ENCODE peak calls at places on chromosomes 4 and X, in five cellular contexts. W is prostate gland, E is HL-60, A is brain microvascular endothelial cell, G is fibroblast of lung. O is an unnamed sample.

GRCh38 chrX:112968351-112969133 is 127.9 kb upstream of the AMOT start:
- DNase-seq in E (no peak), W (no peak), G (peak), A (no peak), O (no peak)

GRCh38 chr4:185811509-185812364 is at the start of gene SORBS2:
- DNase-seq in G (peak), E (no peak), A (peak), W (peak), O (peak)

GRCh38 chr4:153564630-153565525 is 98.7 kb downstream of the TMEM131L start:
- DNase-seq in G (peak), E (no peak), W (no peak), A (no peak), O (peak)

GRCh38 chr4:133524369-133524768 is 375.3 kb downstream of the PCDH10 start:
- DNase-seq in E (no peak), G (peak), A (no peak), W (no peak), O (no peak)

GRCh38 chr4:101019313-101019712 is 328.0 kb downstream of the PPP3CA start:
- DNase-seq in E (no peak), W (no peak), A (no peak), G (no peak), O (no peak)

GRCh38 chr4:29046716-29047115 is 1673.5 kb upstream of the PCDH7 start:
- DNase-seq in G (peak), A (peak), E (no peak), W (no peak), O (no peak)

GRCh38 chr4:183532823-183533222 is 28.0 kb downstream of the ING2 start:
- DNase-seq in G (peak), E (no peak), W (no peak), A (peak), O (no peak)

GRCh38 chr4:185626798-185627197 is 91.5 kb upstream of the PDLIM3 start:
- DNase-seq in W (no peak), E (no peak), G (no peak), A (no peak), O (no peak)

GRCh38 chr4:47490550-47490949 is 5.5 kb downstream of the ATP10D start:
- DNase-seq in E (peak), W (no peak), A (no peak), G (peak), O (no peak)

GRCh38 chr4:111475001-111475400 is 670.3 kb upstream of the FAM241A start:
- DNase-seq in W (no peak), A (peak), G (peak), E (no peak), O (no peak)

GRCh38 chrX:24149346-24150050 is at the start of gene ZFX:
- DNase-seq in E (peak), G (peak), A (peak), W (peak), O (peak)

GRCh38 chr4:154854362-154854761 is 73.3 kb downstream of the RBM46 start:
- DNase-seq in W (no peak), G (no peak), A (no peak), E (no peak), O (no peak)

GRCh38 chrX:103177561-103177960 is 37.3 kb upstream of the BEX4 start:
- DNase-seq in W (no peak), E (no peak), G (no peak), A (no peak), O (no peak)

GRCh38 chrX:136209016-136209738 is 42.0 kb downstream of the MAP7D3 start:
- DNase-seq in E (peak), W (no peak), A (peak), G (peak), O (peak)

GRCh38 chrX:20500949-20501348 is 234.2 kb upstream of the RPS6KA3 start:
- DNase-seq in E (no peak), G (no peak), A (no peak), W (no peak), O (no peak)

GRCh38 chr4:11074581-11075241 is 354.0 kb downstream of the HS3ST1 start:
- DNase-seq in G (no peak), W (no peak), A (no peak), E (no peak), O (peak)

GRCh38 chr4:87541521-87541920 is 12.3 kb upstream of the SPARCL1 start:
- DNase-seq in W (no peak), E (no peak), A (no peak), G (no peak), O (no peak)

GRCh38 chrX:115058276-115058675 is 40.9 kb upstream of the IL13RA2 start:
- DNase-seq in G (peak), A (peak), W (peak), E (no peak), O (no peak)

GRCh38 chrX:48665991-48666390 is 17.6 kb upstream of the WAS start:
- DNase-seq in A (peak), G (peak), E (no peak), W (no peak), O (no peak)

GRCh38 chrX:149473966-149474365 is 31.1 kb downstream of the IDS start:
- DNase-seq in G (no peak), E (no peak), A (no peak), W (no peak), O (no peak)

GRCh38 chrX:149473092-149473491 is 32.0 kb downstream of the IDS start:
- DNase-seq in E (no peak), G (no peak), A (no peak), W (no peak), O (no peak)

GRCh38 chrX:149469406-149469805 is 35.7 kb downstream of the IDS start:
- DNase-seq in W (no peak), E (no peak), G (no peak), A (no peak), O (no peak)

GRCh38 chrX:149472620-149473019 is 32.5 kb downstream of the IDS start:
- DNase-seq in A (no peak), G (no peak), E (no peak), W (no peak), O (no peak)

GRCh38 chrX:149470960-149471359 is 34.1 kb downstream of the IDS start:
- DNase-seq in E (peak), W (peak), A (peak), G (peak), O (peak)
- H3K4me3 ChIP-seq in E (no peak), W (no peak), A (peak), G (peak), O (no peak)

GRCh38 chr4:40202474-40202873 is 5.6 kb downstream of the RHOH start:
- DNase-seq in A (no peak), G (no peak), W (no peak), E (no peak), O (no peak)

GRCh38 chr4:40206421-40206820 is 9.6 kb downstream of the RHOH start:
- DNase-seq in W (no peak), A (no peak), G (no peak), E (peak), O (no peak)

GRCh38 chr4:40201898-40202297 is 5.1 kb downstream of the RHOH start:
- DNase-seq in G (no peak), W (no peak), E (no peak), A (no peak), O (no peak)

GRCh38 chr4:40204507-40205258 is 7.9 kb downstream of the RHOH start:
- DNase-seq in G (no peak), W (no peak), E (no peak), A (no peak), O (no peak)

DNA sequence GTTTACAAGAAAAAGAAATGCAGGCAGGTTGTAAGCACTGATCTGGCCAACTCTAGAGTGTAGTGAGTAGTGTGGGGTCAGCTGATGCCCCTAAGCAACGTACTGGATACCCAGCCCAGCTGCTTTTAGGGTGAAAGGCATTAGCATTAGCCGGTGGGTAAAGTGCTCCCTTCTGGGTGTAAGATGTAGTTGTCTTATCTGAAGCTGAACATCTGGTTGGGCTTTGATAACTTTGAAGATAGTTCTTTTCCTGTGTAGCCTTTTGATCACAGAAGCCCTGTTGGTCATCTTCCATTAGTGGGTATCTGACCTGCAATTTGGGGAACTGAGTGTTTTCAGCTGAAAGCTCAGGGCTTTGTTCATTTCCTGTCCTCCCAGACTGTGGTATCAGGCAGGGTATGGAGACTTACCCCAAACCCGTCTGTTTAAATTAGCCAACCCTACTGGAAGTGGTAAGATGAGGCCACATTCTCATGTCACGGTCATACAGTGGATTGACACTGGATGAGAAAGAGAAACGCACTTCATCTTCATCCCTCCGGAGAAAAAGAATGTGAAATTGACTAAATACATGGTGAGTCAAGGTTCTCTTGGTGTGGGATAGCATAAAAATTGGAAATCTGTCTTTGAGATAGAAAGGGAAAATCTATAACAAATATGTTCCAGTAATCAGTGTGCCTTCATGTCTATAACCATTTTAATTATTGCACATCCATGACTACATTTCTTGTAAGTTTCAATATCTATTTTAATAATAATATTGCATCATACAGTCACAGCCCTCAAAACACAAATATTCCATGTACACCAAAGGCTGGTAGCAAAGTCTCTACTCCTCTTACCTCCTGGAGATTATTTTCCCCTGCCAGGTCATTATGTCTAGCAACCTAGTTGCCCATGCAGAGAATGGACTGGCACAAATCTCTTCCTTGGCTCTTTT is 8.7 kb downstream of the RHOH start:
- DNase-seq in G (no peak), W (no peak), A (no peak), E (peak), O (no peak)
- H3K4me3 ChIP-seq in G (no peak), W (no peak), A (no peak), E (peak), O (no peak)

DNA sequence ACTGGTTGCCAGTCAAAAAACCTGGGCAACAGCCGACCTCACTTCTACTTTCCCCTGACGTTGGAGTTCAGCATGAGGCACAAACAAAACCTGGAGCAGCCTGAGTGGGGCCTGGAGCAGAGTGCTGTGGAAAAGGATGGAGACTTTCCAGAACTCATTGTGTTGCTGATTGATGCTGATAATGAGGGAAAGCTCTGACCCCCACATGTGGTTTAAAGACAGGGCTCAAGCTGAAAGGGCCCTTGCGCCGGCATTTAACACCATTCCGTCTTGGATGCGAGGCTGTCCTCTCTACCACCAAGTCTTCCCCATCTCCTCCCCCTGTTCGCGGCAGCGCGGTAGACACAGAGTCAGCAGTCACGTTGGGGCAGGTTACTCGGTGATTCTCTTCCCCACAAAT is 630 bp downstream of the CCDC158 start:
- DNase-seq in G (no peak), W (no peak), A (no peak), E (no peak), O (no peak)
- H3K4me3 ChIP-seq in G (peak), W (peak), A (peak), E (no peak), O (peak)

DNA sequence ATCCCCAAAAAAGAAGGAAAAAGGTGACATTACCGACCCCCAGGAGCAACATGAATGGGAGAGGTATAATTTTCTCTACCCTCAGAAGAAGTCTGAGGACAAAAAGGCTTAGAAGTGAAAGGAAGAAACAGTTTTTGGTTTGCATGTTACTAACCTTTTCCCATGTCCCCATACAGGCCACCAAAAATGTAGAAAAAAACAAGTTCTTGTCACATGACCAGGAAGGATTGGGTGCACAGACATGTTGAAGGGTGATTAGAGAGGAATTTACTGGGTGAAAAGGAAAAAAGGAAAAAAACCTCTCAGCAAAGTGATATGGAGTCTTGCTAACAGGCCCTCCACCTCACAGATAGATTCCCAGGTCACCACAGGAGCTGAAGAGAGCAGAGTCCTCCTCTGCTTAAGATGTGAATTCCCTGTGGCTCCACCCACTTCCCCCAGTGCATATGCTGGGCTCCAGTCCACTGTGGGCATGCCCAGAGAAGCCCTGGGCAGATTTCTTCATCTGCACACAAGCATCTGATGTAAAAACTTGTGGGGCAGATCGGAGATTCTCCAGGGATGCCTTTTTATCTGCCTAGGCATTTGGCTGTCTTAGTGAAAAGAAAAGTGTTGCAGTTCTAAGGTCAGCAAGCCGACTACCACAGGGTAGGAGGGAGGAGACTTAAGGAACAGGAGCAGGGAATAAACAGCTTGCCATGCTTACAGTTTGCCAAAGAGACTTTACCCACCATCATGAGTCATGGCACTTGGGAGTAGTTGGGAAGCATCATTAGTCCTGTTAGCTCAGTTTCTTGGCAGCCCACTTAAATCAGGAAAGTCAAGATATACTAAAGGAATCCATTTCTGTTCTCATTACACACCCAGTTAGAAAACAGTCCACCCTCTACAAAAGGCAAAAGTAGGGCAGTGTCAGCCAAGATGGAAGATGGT is 25.0 kb upstream of the PASD1 start:
- DNase-seq in A (no peak), W (no peak), G (no peak), E (no peak), O (no peak)
- H3K4me3 ChIP-seq in A (no peak), W (no peak), G (no peak), E (no peak), O (no peak)